ENCODE peak calls at places on chromosomes 1 and 21, in six cellular contexts. O, C, M, Z, A and E are unnamed samples.

GRCh38 chr1:24165500-24165899 is 21.6 kb downstream of the IFNLR1 start:
- DNase-seq in A (no peak), M (no peak), Z (no peak), C (peak; percentile 9), O (no peak), E (no peak)

GRCh38 chr1:116405241-116406135 is 32.4 kb downstream of the ATP1A1 start:
- DNase-seq in O (no peak), A (no peak), M (no peak), C (no peak), Z (no peak), E (no peak)

GRCh38 chr1:15088146-15089025 is 65.2 kb upstream of the TMEM51 start:
- DNase-seq in M (no peak), C (no peak), A (no peak), Z (no peak), O (no peak), E (no peak)

GRCh38 chr21:45981641-45982255 is at the start of gene COL6A1:
- DNase-seq in M (peak; percentile 67), O (no peak), A (peak; percentile 43), Z (peak; percentile 22), C (no peak), E (no peak)

GRCh38 chr1:226688056-226688748 is 50.9 kb downstream of the ITPKB start:
- DNase-seq in Z (no peak), O (no peak), A (peak; percentile 68), C (no peak), M (no peak), E (no peak)

GRCh38 chr1:246798107-246798506 is 73.9 kb downstream of the SCCPDH start:
- DNase-seq in C (no peak), Z (no peak), O (no peak), M (no peak), A (no peak), E (no peak)

GRCh38 chr1:66764994-66765578 is 12.8 kb downstream of the DYNLT5 start:
- DNase-seq in M (peak; percentile 3), A (peak; percentile 44), Z (no peak), O (peak; percentile 44), C (no peak), E (no peak)

GRCh38 chr1:212234431-212235298 is 50.5 kb upstream of the PPP2R5A start:
- DNase-seq in M (no peak), A (no peak), Z (no peak), O (no peak), C (no peak), E (no peak)

GRCh38 chr1:35717911-35718476 is 690 bp downstream of the C1orf216 start:
- DNase-seq in Z (no peak), O (no peak), M (no peak), A (no peak), C (no peak), E (no peak)

GRCh38 chr21:39542736-39543135 is 70.0 kb upstream of the B3GALT5 start:
- DNase-seq in O (no peak), A (no peak), M (no peak), C (no peak), Z (no peak), E (no peak)

GRCh38 chr1:117959364-117959763 is 29.8 kb downstream of the WDR3 start:
- DNase-seq in M (no peak), O (no peak), Z (no peak), A (no peak), C (no peak), E (no peak)

GRCh38 chr1:159492575-159493323 is 43.1 kb downstream of the OR10J5 start:
- DNase-seq in M (no peak), Z (no peak), C (no peak), O (no peak), A (no peak), E (no peak)

GRCh38 chr1:63317007-63317813 is 5.2 kb upstream of the FOXD3 start:
- DNase-seq in Z (peak; percentile 80), M (peak; percentile 85), C (no peak), O (peak; percentile 61), A (peak; percentile 74), E (no peak)

GRCh38 chr21:45767071-45768006 is 123.8 kb downstream of the PCBP3 start:
- DNase-seq in M (no peak), A (peak; percentile 33), C (no peak), O (no peak), Z (no peak), E (no peak)

GRCh38 chr1:203045821-203046594 is 19.7 kb downstream of the PPFIA4 start:
- DNase-seq in M (no peak), O (no peak), Z (no peak), C (no peak), A (no peak), E (no peak)

GRCh38 chr1:244214009-244214967 is 163.2 kb downstream of the ZBTB18 start:
- DNase-seq in Z (no peak), M (no peak), O (no peak), C (peak; percentile 81), A (no peak), E (peak; percentile 58)

GRCh38 chr1:91900538-91900937 is 14.6 kb upstream of the TGFBR3 start:
- DNase-seq in C (no peak), O (no peak), Z (no peak), A (no peak), M (no peak), E (no peak)

GRCh38 chr1:198716051-198716450 is 77.2 kb downstream of the PTPRC start:
- DNase-seq in Z (no peak), C (no peak), M (no peak), O (no peak), A (no peak), E (no peak)

GRCh38 chr1:33460947-33461629 is 11.4 kb upstream of the ZSCAN20 start:
- DNase-seq in M (no peak), O (no peak), Z (peak; percentile 37), C (no peak), A (no peak), E (peak; percentile 22)

GRCh38 chr1:157203166-157203565 is 65.0 kb upstream of the ETV3 start:
- DNase-seq in C (no peak), Z (no peak), A (no peak), M (no peak), O (no peak), E (no peak)

GRCh38 chr1:166136699-166137401 is 30.0 kb downstream of the FAM78B start:
- DNase-seq in Z (no peak), C (no peak), M (no peak), A (no peak), O (no peak), E (no peak)

GRCh38 chr1:64471724-64472276 is 1.9 kb downstream of the CACHD1 start:
- DNase-seq in M (no peak), Z (no peak), C (no peak), O (no peak), A (no peak), E (no peak)

GRCh38 chr1:1032428-1032827 is 12.5 kb downstream of the AGRN start:
- DNase-seq in C (no peak), Z (no peak), A (no peak), O (no peak), M (peak; percentile 50), E (no peak)

GRCh38 chr1:62589321-62589720 is 8.0 kb upstream of the ANGPTL3 start:
- DNase-seq in A (no peak), O (no peak), M (no peak), Z (no peak), C (no peak), E (no peak)